ENCODE peak calls at places on chromosomes 7 and 10, in eight cellular contexts. W is GM12865, G is thoracic aorta, S is coronary artery, I is spleen, Q is fibroblast of lung, X is endothelial cell, F is astrocyte of the spinal cord. Z is an unnamed sample.

GRCh38 chr7:157437519-157438061 is 100.8 kb downstream of the DNAJB6 start:
- DNase-seq in W (no peak), G (no peak), S (no peak), I (peak; percentile 50), Q (no peak), X (no peak), F (no peak), Z (no peak)

GRCh38 chr10:26780793-26781601 is 79.8 kb downstream of the ABI1 start:
- DNase-seq in W (peak; percentile 67), G (no peak), S (no peak), I (no peak), Q (peak; percentile 59), X (no peak), F (peak; percentile 88), Z (no peak)

GRCh38 chr10:17430647-17431355 is 23.6 kb downstream of the ST8SIA6 start:
- DNase-seq in W (peak; percentile 60), G (no peak), S (peak; percentile 79), I (no peak), Q (peak; percentile 84), X (peak; percentile 77), F (peak; percentile 85), Z (peak; percentile 37)

GRCh38 chr10:72814134-72814790 is 79.3 kb upstream of the OIT3 start:
- DNase-seq in W (no peak), G (no peak), S (no peak), I (no peak), Q (peak; percentile 23), X (no peak), F (peak; percentile 44), Z (no peak)

GRCh38 chr7:114678116-114678515 is 243.8 kb upstream of the MDFIC start:
- DNase-seq in W (no peak), G (no peak), S (no peak), I (no peak), Q (no peak), X (no peak), F (no peak), Z (no peak)

GRCh38 chr10:49300140-49300974 is 1.4 kb downstream of the C10orf71 start:
- DNase-seq in W (peak; percentile 71), G (no peak), S (no peak), I (no peak), Q (peak; percentile 26), X (no peak), F (no peak), Z (no peak)

GRCh38 chr10:6739530-6740174 is 159.6 kb upstream of the PRKCQ start:
- DNase-seq in W (no peak), G (no peak), S (no peak), I (no peak), Q (no peak), X (no peak), F (no peak), Z (no peak)

GRCh38 chr10:12961416-12961815 is 40.1 kb downstream of the CCDC3 start:
- DNase-seq in W (no peak), G (no peak), S (peak; percentile 75), I (no peak), Q (no peak), X (no peak), F (no peak), Z (no peak)

GRCh38 chr10:107022600-107023354 is 141.7 kb downstream of the SORCS1 start:
- DNase-seq in W (no peak), G (no peak), S (no peak), I (no peak), Q (no peak), X (no peak), F (no peak), Z (no peak)

GRCh38 chr7:39525926-39526325 is 40.3 kb upstream of the YAE1 start:
- DNase-seq in W (no peak), G (no peak), S (no peak), I (no peak), Q (no peak), X (no peak), F (no peak), Z (no peak)

GRCh38 chr10:101358706-101359300 is 4.8 kb downstream of the BTRC start:
- DNase-seq in W (no peak), G (no peak), S (no peak), I (no peak), Q (no peak), X (no peak), F (no peak), Z (no peak)

GRCh38 chr7:123798527-123799188 is 46.3 kb upstream of the HYAL4 start:
- DNase-seq in W (no peak), G (no peak), S (no peak), I (no peak), Q (peak; percentile 3), X (no peak), F (no peak), Z (no peak)

GRCh38 chr7:123796568-123796967 is 47.8 kb upstream of the WASL start:
- DNase-seq in W (no peak), G (no peak), S (no peak), I (no peak), Q (no peak), X (no peak), F (no peak), Z (no peak)

GRCh38 chr7:123795917-123796316 is 47.1 kb upstream of the WASL start:
- DNase-seq in W (no peak), G (no peak), S (no peak), I (no peak), Q (no peak), X (no peak), F (no peak), Z (no peak)

GRCh38 chr7:123802249-123802648 is 42.7 kb upstream of the HYAL4 start:
- DNase-seq in W (no peak), G (no peak), S (no peak), I (no peak), Q (no peak), X (no peak), F (no peak), Z (no peak)

GRCh38 chr7:123797673-123798526 is 47.1 kb upstream of the HYAL4 start:
- DNase-seq in W (peak; percentile 31), G (no peak), S (no peak), I (no peak), Q (peak; percentile 94), X (no peak), F (peak; percentile 91), Z (peak; percentile 12)
- TF ChIP-seq CTCF in W (peak; percentile 16), G (peak; percentile 45), S (peak; percentile 33), I (peak; percentile 37), Q (peak; percentile 43), X (peak; percentile 74), F (peak; percentile 49), Z (peak; percentile 48)

GRCh38 chr7:77794000-77794399 is 4.2 kb downstream of the TMEM60 start:
- DNase-seq in W (no peak), G (no peak), S (no peak), I (no peak), Q (no peak), X (no peak), F (no peak), Z (no peak)
- TF ChIP-seq CTCF in W (no peak), G (no peak), S (no peak), I (no peak), Q (no peak), X (no peak), F (no peak), Z (no peak)

DNA sequence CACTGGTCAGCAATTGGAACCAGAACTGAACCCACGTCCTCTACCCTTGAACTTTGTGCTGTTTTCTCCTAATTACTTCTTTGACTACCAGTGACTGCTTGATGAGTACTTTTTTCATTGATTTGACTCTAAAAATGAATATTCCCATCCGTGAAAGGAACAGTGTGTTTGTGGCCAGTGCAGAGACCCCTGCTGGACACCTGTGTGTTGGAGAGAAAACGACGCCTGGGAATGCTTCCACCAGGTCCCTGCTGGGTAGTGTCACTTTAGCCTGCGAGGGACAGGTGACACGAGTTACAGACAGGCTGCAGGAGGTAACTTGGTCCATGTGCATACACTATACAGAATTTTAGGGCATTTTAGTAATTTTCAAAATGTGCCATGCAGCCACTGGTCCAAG is 6.8 kb upstream of the GJD4 start:
- DNase-seq in W (no peak), G (no peak), S (no peak), I (no peak), Q (no peak), X (no peak), F (no peak), Z (no peak)
- TF ChIP-seq CTCF in W (peak; percentile 1), G (peak; percentile 39), S (peak; percentile 22), I (no peak), Q (peak; percentile 54), X (peak; percentile 21), F (peak; percentile 59), Z (peak; percentile 6)

DNA sequence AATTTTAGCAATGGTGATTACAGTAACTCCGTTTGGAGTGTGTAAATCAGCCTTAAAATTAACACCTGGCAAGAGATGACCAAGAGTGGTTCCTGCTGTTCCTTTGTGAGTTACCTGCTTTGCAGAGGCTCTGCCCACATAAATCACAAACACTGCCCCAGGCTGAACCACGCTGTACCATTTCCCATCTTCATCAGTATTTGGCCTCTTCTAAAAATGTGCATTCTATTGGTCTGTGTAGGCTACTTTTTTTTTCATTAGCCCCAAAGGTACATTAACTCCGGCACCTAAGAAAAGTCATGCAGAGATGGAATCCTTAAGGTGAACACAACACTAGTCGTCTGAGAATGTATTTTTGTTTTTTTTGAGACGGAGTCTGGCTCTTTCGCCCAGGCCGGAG is 96.1 kb downstream of the PROSER2 start:
- DNase-seq in W (no peak), G (no peak), S (no peak), I (no peak), Q (no peak), X (no peak), F (no peak), Z (no peak)
- TF ChIP-seq CTCF in W (no peak), G (no peak), S (no peak), I (no peak), Q (no peak), X (no peak), F (no peak), Z (no peak)

GRCh38 chr7:38451840-38452239 is 178.4 kb upstream of the TARP start:
- DNase-seq in W (peak; percentile 29), G (no peak), S (no peak), I (no peak), Q (peak; percentile 66), X (no peak), F (peak; percentile 53), Z (peak; percentile 18)
- TF ChIP-seq CTCF in W (peak; percentile 16), G (no peak), S (no peak), I (no peak), Q (peak; percentile 51), X (no peak), F (peak; percentile 36), Z (peak; percentile 33)

GRCh38 chr7:128740996-128741395 is 1.8 kb downstream of the CALU start:
- DNase-seq in W (no peak), G (no peak), S (no peak), I (no peak), Q (peak; percentile 47), X (no peak), F (peak; percentile 46), Z (no peak)
- TF ChIP-seq CTCF in W (no peak), G (no peak), S (no peak), I (no peak), Q (no peak), X (no peak), F (no peak), Z (no peak)

GRCh38 chr10:47303866-47304265 is 3.9 kb downstream of the GDF10 start:
- DNase-seq in W (no peak), G (no peak), S (no peak), I (no peak), Q (no peak), X (no peak), F (no peak), Z (no peak)
- TF ChIP-seq CTCF in W (no peak), G (no peak), S (no peak), I (no peak), Q (no peak), X (no peak), F (no peak), Z (no peak)